ENCODE peak calls at places on chromosomes 7 and 10, in nine cellular contexts. One of them, this sample, is unnamed.

GRCh38 chr10:114928818-114929217 is 9.2 kb upstream of the TRUB1 start:
- DNase-seq in NCI-H1417: no peak
- DNase-seq in fibroblast of pulmonary artery: no peak
- DNase-seq in stimulated activated naive CD4-positive, alpha-beta T cell treated with Interleukin-2 at 50 U/mL for 16 hours: no peak
- DNase-seq in ELF-1: no peak
- DNase-seq in stimulated activated CD8-positive, alpha-beta memory T cell treated with anti-CD3 and anti-CD28 coated beads, Interleukin-4, amount 100 ng/mL, for 24 hours: no peak
- DNase-seq in HTR-8/SVneo: no peak
- DNase-seq in OCI-LY7: no peak
- DNase-seq in activated effector memory CD4-positive, alpha-beta T cell treated with Interleukin-2 at 50 U/mL for 16 hours: no peak
- DNase-seq in this sample: no peak

GRCh38 chr7:47290466-47290865 is 291.4 kb downstream of the TNS3 start:
- DNase-seq in stimulated activated naive CD4-positive, alpha-beta T cell treated with Interleukin-2 at 50 U/mL for 16 hours: no peak
- DNase-seq in fibroblast of pulmonary artery: no peak
- DNase-seq in ELF-1: no peak
- DNase-seq in OCI-LY7: no peak
- DNase-seq in activated effector memory CD4-positive, alpha-beta T cell treated with Interleukin-2 at 50 U/mL for 16 hours: no peak
- DNase-seq in NCI-H1417: no peak
- DNase-seq in stimulated activated CD8-positive, alpha-beta memory T cell treated with anti-CD3 and anti-CD28 coated beads, Interleukin-4, amount 100 ng/mL, for 24 hours: no peak
- DNase-seq in HTR-8/SVneo: no peak
- DNase-seq in this sample: no peak

GRCh38 chr7:95427914-95428516 is 6.8 kb downstream of the PON2 start:
- DNase-seq in HTR-8/SVneo: no peak
- DNase-seq in NCI-H1417: peak
- DNase-seq in stimulated activated CD8-positive, alpha-beta memory T cell treated with anti-CD3 and anti-CD28 coated beads, Interleukin-4, amount 100 ng/mL, for 24 hours: no peak
- DNase-seq in fibroblast of pulmonary artery: no peak
- DNase-seq in OCI-LY7: no peak
- DNase-seq in stimulated activated naive CD4-positive, alpha-beta T cell treated with Interleukin-2 at 50 U/mL for 16 hours: no peak
- DNase-seq in activated effector memory CD4-positive, alpha-beta T cell treated with Interleukin-2 at 50 U/mL for 16 hours: no peak
- DNase-seq in ELF-1: no peak
- DNase-seq in this sample: no peak

GRCh38 chr7:49781996-49782395 is 8.6 kb downstream of the VWC2 start:
- DNase-seq in stimulated activated CD8-positive, alpha-beta memory T cell treated with anti-CD3 and anti-CD28 coated beads, Interleukin-4, amount 100 ng/mL, for 24 hours: no peak
- DNase-seq in NCI-H1417: no peak
- DNase-seq in stimulated activated naive CD4-positive, alpha-beta T cell treated with Interleukin-2 at 50 U/mL for 16 hours: no peak
- DNase-seq in activated effector memory CD4-positive, alpha-beta T cell treated with Interleukin-2 at 50 U/mL for 16 hours: no peak
- DNase-seq in HTR-8/SVneo: no peak
- DNase-seq in ELF-1: no peak
- DNase-seq in fibroblast of pulmonary artery: no peak
- DNase-seq in OCI-LY7: no peak
- DNase-seq in this sample: no peak

GRCh38 chr7:98617051-98617959 is at the start of gene NPTX2:
- DNase-seq in stimulated activated naive CD4-positive, alpha-beta T cell treated with Interleukin-2 at 50 U/mL for 16 hours: no peak
- DNase-seq in activated effector memory CD4-positive, alpha-beta T cell treated with Interleukin-2 at 50 U/mL for 16 hours: no peak
- DNase-seq in NCI-H1417: no peak
- DNase-seq in fibroblast of pulmonary artery: peak
- DNase-seq in HTR-8/SVneo: no peak
- DNase-seq in OCI-LY7: no peak
- DNase-seq in ELF-1: peak
- DNase-seq in stimulated activated CD8-positive, alpha-beta memory T cell treated with anti-CD3 and anti-CD28 coated beads, Interleukin-4, amount 100 ng/mL, for 24 hours: peak
- DNase-seq in this sample: no peak

GRCh38 chr7:14381936-14382335 is 392.5 kb upstream of the ETV1 start:
- DNase-seq in fibroblast of pulmonary artery: no peak
- DNase-seq in stimulated activated naive CD4-positive, alpha-beta T cell treated with Interleukin-2 at 50 U/mL for 16 hours: no peak
- DNase-seq in NCI-H1417: no peak
- DNase-seq in HTR-8/SVneo: no peak
- DNase-seq in OCI-LY7: no peak
- DNase-seq in ELF-1: no peak
- DNase-seq in activated effector memory CD4-positive, alpha-beta T cell treated with Interleukin-2 at 50 U/mL for 16 hours: no peak
- DNase-seq in stimulated activated CD8-positive, alpha-beta memory T cell treated with anti-CD3 and anti-CD28 coated beads, Interleukin-4, amount 100 ng/mL, for 24 hours: no peak
- DNase-seq in this sample: no peak

GRCh38 chr10:72333111-72334012 is 21.4 kb downstream of the DNAJB12 start:
- DNase-seq in stimulated activated CD8-positive, alpha-beta memory T cell treated with anti-CD3 and anti-CD28 coated beads, Interleukin-4, amount 100 ng/mL, for 24 hours: no peak
- DNase-seq in fibroblast of pulmonary artery: no peak
- DNase-seq in OCI-LY7: no peak
- DNase-seq in ELF-1: no peak
- DNase-seq in stimulated activated naive CD4-positive, alpha-beta T cell treated with Interleukin-2 at 50 U/mL for 16 hours: no peak
- DNase-seq in NCI-H1417: no peak
- DNase-seq in activated effector memory CD4-positive, alpha-beta T cell treated with Interleukin-2 at 50 U/mL for 16 hours: no peak
- DNase-seq in HTR-8/SVneo: no peak
- DNase-seq in this sample: no peak

GRCh38 chr10:99660662-99661369 is 1.5 kb downstream of the ENTPD7 start:
- DNase-seq in OCI-LY7: no peak
- DNase-seq in stimulated activated naive CD4-positive, alpha-beta T cell treated with Interleukin-2 at 50 U/mL for 16 hours: no peak
- DNase-seq in ELF-1: no peak
- DNase-seq in activated effector memory CD4-positive, alpha-beta T cell treated with Interleukin-2 at 50 U/mL for 16 hours: no peak
- DNase-seq in stimulated activated CD8-positive, alpha-beta memory T cell treated with anti-CD3 and anti-CD28 coated beads, Interleukin-4, amount 100 ng/mL, for 24 hours: no peak
- DNase-seq in NCI-H1417: no peak
- DNase-seq in HTR-8/SVneo: no peak
- DNase-seq in fibroblast of pulmonary artery: peak
- DNase-seq in this sample: peak

GRCh38 chr7:371119-371778 is 81.3 kb downstream of the FOXL3 start:
- DNase-seq in HTR-8/SVneo: no peak
- DNase-seq in NCI-H1417: peak
- DNase-seq in ELF-1: no peak
- DNase-seq in activated effector memory CD4-positive, alpha-beta T cell treated with Interleukin-2 at 50 U/mL for 16 hours: no peak
- DNase-seq in stimulated activated CD8-positive, alpha-beta memory T cell treated with anti-CD3 and anti-CD28 coated beads, Interleukin-4, amount 100 ng/mL, for 24 hours: no peak
- DNase-seq in OCI-LY7: peak
- DNase-seq in stimulated activated naive CD4-positive, alpha-beta T cell treated with Interleukin-2 at 50 U/mL for 16 hours: no peak
- DNase-seq in fibroblast of pulmonary artery: no peak
- DNase-seq in this sample: no peak

GRCh38 chr7:143288836-143289235 is 685 bp downstream of the CASP2 start:
- DNase-seq in activated effector memory CD4-positive, alpha-beta T cell treated with Interleukin-2 at 50 U/mL for 16 hours: no peak
- DNase-seq in ELF-1: peak
- DNase-seq in stimulated activated naive CD4-positive, alpha-beta T cell treated with Interleukin-2 at 50 U/mL for 16 hours: no peak
- DNase-seq in OCI-LY7: peak
- DNase-seq in fibroblast of pulmonary artery: no peak
- DNase-seq in NCI-H1417: no peak
- DNase-seq in HTR-8/SVneo: no peak
- DNase-seq in stimulated activated CD8-positive, alpha-beta memory T cell treated with anti-CD3 and anti-CD28 coated beads, Interleukin-4, amount 100 ng/mL, for 24 hours: no peak
- DNase-seq in this sample: peak

GRCh38 chr7:85612514-85612913 is 425.7 kb upstream of the SEMA3D start:
- DNase-seq in stimulated activated CD8-positive, alpha-beta memory T cell treated with anti-CD3 and anti-CD28 coated beads, Interleukin-4, amount 100 ng/mL, for 24 hours: no peak
- DNase-seq in fibroblast of pulmonary artery: no peak
- DNase-seq in activated effector memory CD4-positive, alpha-beta T cell treated with Interleukin-2 at 50 U/mL for 16 hours: no peak
- DNase-seq in NCI-H1417: peak
- DNase-seq in stimulated activated naive CD4-positive, alpha-beta T cell treated with Interleukin-2 at 50 U/mL for 16 hours: no peak
- DNase-seq in HTR-8/SVneo: no peak
- DNase-seq in ELF-1: no peak
- DNase-seq in OCI-LY7: no peak
- DNase-seq in this sample: no peak

GRCh38 chr7:134905375-134905774 is 80.9 kb upstream of the AGBL3 start:
- DNase-seq in fibroblast of pulmonary artery: peak
- DNase-seq in NCI-H1417: no peak
- DNase-seq in stimulated activated naive CD4-positive, alpha-beta T cell treated with Interleukin-2 at 50 U/mL for 16 hours: no peak
- DNase-seq in HTR-8/SVneo: no peak
- DNase-seq in OCI-LY7: no peak
- DNase-seq in activated effector memory CD4-positive, alpha-beta T cell treated with Interleukin-2 at 50 U/mL for 16 hours: no peak
- DNase-seq in stimulated activated CD8-positive, alpha-beta memory T cell treated with anti-CD3 and anti-CD28 coated beads, Interleukin-4, amount 100 ng/mL, for 24 hours: no peak
- DNase-seq in ELF-1: no peak
- DNase-seq in this sample: peak

GRCh38 chr7:157253850-157254249 is 83.0 kb upstream of the DNAJB6 start:
- DNase-seq in activated effector memory CD4-positive, alpha-beta T cell treated with Interleukin-2 at 50 U/mL for 16 hours: no peak
- DNase-seq in NCI-H1417: peak
- DNase-seq in fibroblast of pulmonary artery: no peak
- DNase-seq in OCI-LY7: no peak
- DNase-seq in HTR-8/SVneo: no peak
- DNase-seq in stimulated activated naive CD4-positive, alpha-beta T cell treated with Interleukin-2 at 50 U/mL for 16 hours: no peak
- DNase-seq in stimulated activated CD8-positive, alpha-beta memory T cell treated with anti-CD3 and anti-CD28 coated beads, Interleukin-4, amount 100 ng/mL, for 24 hours: no peak
- DNase-seq in ELF-1: no peak
- DNase-seq in this sample: no peak

GRCh38 chr7:112205348-112206237 is 606 bp downstream of the DOCK4 start:
- DNase-seq in OCI-LY7: peak
- DNase-seq in stimulated activated naive CD4-positive, alpha-beta T cell treated with Interleukin-2 at 50 U/mL for 16 hours: peak
- DNase-seq in activated effector memory CD4-positive, alpha-beta T cell treated with Interleukin-2 at 50 U/mL for 16 hours: peak
- DNase-seq in HTR-8/SVneo: no peak
- DNase-seq in NCI-H1417: peak
- DNase-seq in stimulated activated CD8-positive, alpha-beta memory T cell treated with anti-CD3 and anti-CD28 coated beads, Interleukin-4, amount 100 ng/mL, for 24 hours: no peak
- DNase-seq in ELF-1: peak
- DNase-seq in fibroblast of pulmonary artery: peak
- DNase-seq in this sample: peak

GRCh38 chr7:84248267-84248666 is 53.7 kb upstream of the SEMA3A start:
- DNase-seq in stimulated activated naive CD4-positive, alpha-beta T cell treated with Interleukin-2 at 50 U/mL for 16 hours: no peak
- DNase-seq in OCI-LY7: no peak
- DNase-seq in activated effector memory CD4-positive, alpha-beta T cell treated with Interleukin-2 at 50 U/mL for 16 hours: no peak
- DNase-seq in ELF-1: no peak
- DNase-seq in stimulated activated CD8-positive, alpha-beta memory T cell treated with anti-CD3 and anti-CD28 coated beads, Interleukin-4, amount 100 ng/mL, for 24 hours: no peak
- DNase-seq in HTR-8/SVneo: no peak
- DNase-seq in fibroblast of pulmonary artery: peak
- DNase-seq in NCI-H1417: no peak
- DNase-seq in this sample: peak

GRCh38 chr10:103367379-103367781 is 396 bp upstream of the TAF5 start:
- DNase-seq in stimulated activated CD8-positive, alpha-beta memory T cell treated with anti-CD3 and anti-CD28 coated beads, Interleukin-4, amount 100 ng/mL, for 24 hours: no peak
- DNase-seq in stimulated activated naive CD4-positive, alpha-beta T cell treated with Interleukin-2 at 50 U/mL for 16 hours: no peak
- DNase-seq in HTR-8/SVneo: no peak
- DNase-seq in OCI-LY7: no peak
- DNase-seq in fibroblast of pulmonary artery: no peak
- DNase-seq in activated effector memory CD4-positive, alpha-beta T cell treated with Interleukin-2 at 50 U/mL for 16 hours: no peak
- DNase-seq in ELF-1: no peak
- DNase-seq in NCI-H1417: no peak
- DNase-seq in this sample: no peak

GRCh38 chr10:128287921-128288320 is 161.7 kb upstream of the MKI67 start:
- DNase-seq in NCI-H1417: no peak
- DNase-seq in HTR-8/SVneo: no peak
- DNase-seq in OCI-LY7: no peak
- DNase-seq in fibroblast of pulmonary artery: no peak
- DNase-seq in stimulated activated naive CD4-positive, alpha-beta T cell treated with Interleukin-2 at 50 U/mL for 16 hours: no peak
- DNase-seq in activated effector memory CD4-positive, alpha-beta T cell treated with Interleukin-2 at 50 U/mL for 16 hours: no peak
- DNase-seq in stimulated activated CD8-positive, alpha-beta memory T cell treated with anti-CD3 and anti-CD28 coated beads, Interleukin-4, amount 100 ng/mL, for 24 hours: no peak
- DNase-seq in ELF-1: no peak
- DNase-seq in this sample: no peak

GRCh38 chr7:18450021-18450420 is 45.5 kb upstream of the HDAC9 start:
- DNase-seq in stimulated activated CD8-positive, alpha-beta memory T cell treated with anti-CD3 and anti-CD28 coated beads, Interleukin-4, amount 100 ng/mL, for 24 hours: no peak
- DNase-seq in fibroblast of pulmonary artery: no peak
- DNase-seq in activated effector memory CD4-positive, alpha-beta T cell treated with Interleukin-2 at 50 U/mL for 16 hours: no peak
- DNase-seq in NCI-H1417: no peak
- DNase-seq in OCI-LY7: no peak
- DNase-seq in HTR-8/SVneo: no peak
- DNase-seq in stimulated activated naive CD4-positive, alpha-beta T cell treated with Interleukin-2 at 50 U/mL for 16 hours: no peak
- DNase-seq in ELF-1: no peak
- DNase-seq in this sample: no peak

GRCh38 chr7:127755529-127755928 is 103.5 kb downstream of the SND1 start:
- DNase-seq in OCI-LY7: no peak
- DNase-seq in fibroblast of pulmonary artery: no peak
- DNase-seq in HTR-8/SVneo: no peak
- DNase-seq in stimulated activated naive CD4-positive, alpha-beta T cell treated with Interleukin-2 at 50 U/mL for 16 hours: no peak
- DNase-seq in stimulated activated CD8-positive, alpha-beta memory T cell treated with anti-CD3 and anti-CD28 coated beads, Interleukin-4, amount 100 ng/mL, for 24 hours: no peak
- DNase-seq in ELF-1: no peak
- DNase-seq in NCI-H1417: peak
- DNase-seq in activated effector memory CD4-positive, alpha-beta T cell treated with Interleukin-2 at 50 U/mL for 16 hours: no peak
- DNase-seq in this sample: no peak

GRCh38 chr10:94212876-94213595 is 149.7 kb downstream of the NOC3L start:
- DNase-seq in fibroblast of pulmonary artery: peak
- DNase-seq in OCI-LY7: no peak
- DNase-seq in stimulated activated CD8-positive, alpha-beta memory T cell treated with anti-CD3 and anti-CD28 coated beads, Interleukin-4, amount 100 ng/mL, for 24 hours: no peak
- DNase-seq in stimulated activated naive CD4-positive, alpha-beta T cell treated with Interleukin-2 at 50 U/mL for 16 hours: no peak
- DNase-seq in ELF-1: no peak
- DNase-seq in activated effector memory CD4-positive, alpha-beta T cell treated with Interleukin-2 at 50 U/mL for 16 hours: no peak
- DNase-seq in NCI-H1417: no peak
- DNase-seq in HTR-8/SVneo: no peak
- DNase-seq in this sample: peak

GRCh38 chr10:19256331-19256730 is 207.7 kb downstream of the MALRD1 start:
- DNase-seq in NCI-H1417: peak
- DNase-seq in HTR-8/SVneo: no peak
- DNase-seq in stimulated activated CD8-positive, alpha-beta memory T cell treated with anti-CD3 and anti-CD28 coated beads, Interleukin-4, amount 100 ng/mL, for 24 hours: no peak
- DNase-seq in fibroblast of pulmonary artery: no peak
- DNase-seq in stimulated activated naive CD4-positive, alpha-beta T cell treated with Interleukin-2 at 50 U/mL for 16 hours: no peak
- DNase-seq in ELF-1: no peak
- DNase-seq in OCI-LY7: no peak
- DNase-seq in activated effector memory CD4-positive, alpha-beta T cell treated with Interleukin-2 at 50 U/mL for 16 hours: no peak
- DNase-seq in this sample: peak

GRCh38 chr7:131945948-131946525 is 389.6 kb upstream of the PODXL start:
- DNase-seq in HTR-8/SVneo: no peak
- DNase-seq in fibroblast of pulmonary artery: no peak
- DNase-seq in activated effector memory CD4-positive, alpha-beta T cell treated with Interleukin-2 at 50 U/mL for 16 hours: no peak
- DNase-seq in ELF-1: no peak
- DNase-seq in NCI-H1417: peak
- DNase-seq in OCI-LY7: no peak
- DNase-seq in stimulated activated CD8-positive, alpha-beta memory T cell treated with anti-CD3 and anti-CD28 coated beads, Interleukin-4, amount 100 ng/mL, for 24 hours: no peak
- DNase-seq in stimulated activated naive CD4-positive, alpha-beta T cell treated with Interleukin-2 at 50 U/mL for 16 hours: no peak
- DNase-seq in this sample: no peak

GRCh38 chr7:32336726-32337125 is 153.5 kb downstream of the LSM5 start:
- DNase-seq in ELF-1: no peak
- DNase-seq in activated effector memory CD4-positive, alpha-beta T cell treated with Interleukin-2 at 50 U/mL for 16 hours: no peak
- DNase-seq in NCI-H1417: no peak
- DNase-seq in fibroblast of pulmonary artery: no peak
- DNase-seq in stimulated activated naive CD4-positive, alpha-beta T cell treated with Interleukin-2 at 50 U/mL for 16 hours: no peak
- DNase-seq in stimulated activated CD8-positive, alpha-beta memory T cell treated with anti-CD3 and anti-CD28 coated beads, Interleukin-4, amount 100 ng/mL, for 24 hours: no peak
- DNase-seq in HTR-8/SVneo: no peak
- DNase-seq in OCI-LY7: no peak
- DNase-seq in this sample: no peak

GRCh38 chr7:64951250-64951848 is 39.5 kb downstream of the ZNF117 start:
- DNase-seq in stimulated activated CD8-positive, alpha-beta memory T cell treated with anti-CD3 and anti-CD28 coated beads, Interleukin-4, amount 100 ng/mL, for 24 hours: no peak
- DNase-seq in activated effector memory CD4-positive, alpha-beta T cell treated with Interleukin-2 at 50 U/mL for 16 hours: no peak
- DNase-seq in fibroblast of pulmonary artery: peak
- DNase-seq in OCI-LY7: peak
- DNase-seq in HTR-8/SVneo: peak
- DNase-seq in ELF-1: no peak
- DNase-seq in NCI-H1417: peak
- DNase-seq in stimulated activated naive CD4-positive, alpha-beta T cell treated with Interleukin-2 at 50 U/mL for 16 hours: no peak
- DNase-seq in this sample: peak